ENCODE peak calls at places on chromosome X, in nine cellular contexts. One of them, this sample, is unnamed.

GRCh38 chrX:144616317-144616716 is 631.0 kb upstream of the SPANXN1 start:
- DNase-seq in mammary epithelial cell: peak
- DNase-seq in choroid plexus epithelial cell: no peak
- DNase-seq in breast epithelium: no peak
- DNase-seq in esophagus muscularis mucosa: no peak
- DNase-seq in mesothelial cell of epicardium: no peak
- DNase-seq in AG10803: no peak
- DNase-seq in colonic mucosa: no peak
- DNase-seq in testis: no peak
- DNase-seq in this sample: no peak

GRCh38 chrX:8254386-8254785 is 83.3 kb upstream of the VCX2 start:
- DNase-seq in mammary epithelial cell: no peak
- DNase-seq in esophagus muscularis mucosa: no peak
- DNase-seq in mesothelial cell of epicardium: no peak
- DNase-seq in choroid plexus epithelial cell: no peak
- DNase-seq in testis: no peak
- DNase-seq in breast epithelium: no peak
- DNase-seq in colonic mucosa: no peak
- DNase-seq in AG10803: no peak
- DNase-seq in this sample: no peak

GRCh38 chrX:45191820-45192409 is 8.8 kb downstream of the DIPK2B start:
- DNase-seq in mammary epithelial cell: no peak
- DNase-seq in colonic mucosa: no peak
- DNase-seq in testis: peak
- DNase-seq in AG10803: no peak
- DNase-seq in breast epithelium: no peak
- DNase-seq in choroid plexus epithelial cell: no peak
- DNase-seq in esophagus muscularis mucosa: no peak
- DNase-seq in mesothelial cell of epicardium: no peak
- DNase-seq in this sample: no peak

GRCh38 chrX:39652336-39652735 is 445.4 kb downstream of the BCOR start:
- DNase-seq in mammary epithelial cell: no peak
- DNase-seq in choroid plexus epithelial cell: peak
- DNase-seq in AG10803: no peak
- DNase-seq in esophagus muscularis mucosa: no peak
- DNase-seq in breast epithelium: no peak
- DNase-seq in testis: no peak
- DNase-seq in colonic mucosa: peak
- DNase-seq in mesothelial cell of epicardium: no peak
- DNase-seq in this sample: no peak

GRCh38 chrX:133437356-133437755 is 22.1 kb upstream of the GPC4 start:
- DNase-seq in testis: no peak
- DNase-seq in mammary epithelial cell: no peak
- DNase-seq in breast epithelium: no peak
- DNase-seq in esophagus muscularis mucosa: no peak
- DNase-seq in colonic mucosa: no peak
- DNase-seq in mesothelial cell of epicardium: no peak
- DNase-seq in AG10803: no peak
- DNase-seq in choroid plexus epithelial cell: no peak
- DNase-seq in this sample: no peak

GRCh38 chrX:63275127-63275526 is 76.0 kb downstream of the SPIN4 start:
- DNase-seq in breast epithelium: no peak
- DNase-seq in choroid plexus epithelial cell: peak
- DNase-seq in mammary epithelial cell: peak
- DNase-seq in colonic mucosa: peak
- DNase-seq in mesothelial cell of epicardium: no peak
- DNase-seq in AG10803: peak
- DNase-seq in esophagus muscularis mucosa: no peak
- DNase-seq in testis: peak
- DNase-seq in this sample: no peak

GRCh38 chrX:153948002-153948466 is 3.6 kb upstream of the RENBP start:
- DNase-seq in choroid plexus epithelial cell: no peak
- DNase-seq in esophagus muscularis mucosa: no peak
- DNase-seq in colonic mucosa: no peak
- DNase-seq in mesothelial cell of epicardium: no peak
- DNase-seq in breast epithelium: no peak
- DNase-seq in testis: no peak
- DNase-seq in AG10803: no peak
- DNase-seq in mammary epithelial cell: no peak
- DNase-seq in this sample: no peak

GRCh38 chrX:123961268-123962005 is at the start of gene STAG2:
- DNase-seq in choroid plexus epithelial cell: peak
- DNase-seq in esophagus muscularis mucosa: peak
- DNase-seq in mesothelial cell of epicardium: peak
- DNase-seq in AG10803: peak
- DNase-seq in breast epithelium: peak
- DNase-seq in colonic mucosa: peak
- DNase-seq in testis: peak
- DNase-seq in mammary epithelial cell: peak
- DNase-seq in this sample: peak

GRCh38 chrX:127621780-127622179 is 430.4 kb downstream of the ACTRT1 start:
- DNase-seq in esophagus muscularis mucosa: no peak
- DNase-seq in mammary epithelial cell: no peak
- DNase-seq in AG10803: no peak
- DNase-seq in colonic mucosa: no peak
- DNase-seq in mesothelial cell of epicardium: no peak
- DNase-seq in breast epithelium: no peak
- DNase-seq in testis: no peak
- DNase-seq in choroid plexus epithelial cell: no peak
- DNase-seq in this sample: no peak

GRCh38 chrX:97616883-97617510 is 733.3 kb downstream of the RPA4 start:
- DNase-seq in mesothelial cell of epicardium: no peak
- DNase-seq in colonic mucosa: no peak
- DNase-seq in AG10803: peak
- DNase-seq in mammary epithelial cell: peak
- DNase-seq in esophagus muscularis mucosa: no peak
- DNase-seq in choroid plexus epithelial cell: peak
- DNase-seq in breast epithelium: no peak
- DNase-seq in testis: no peak
- DNase-seq in this sample: no peak

GRCh38 chrX:131827935-131828334 is 195.2 kb upstream of the STK26 start:
- DNase-seq in testis: no peak
- DNase-seq in mammary epithelial cell: no peak
- DNase-seq in mesothelial cell of epicardium: no peak
- DNase-seq in breast epithelium: no peak
- DNase-seq in esophagus muscularis mucosa: no peak
- DNase-seq in AG10803: no peak
- DNase-seq in colonic mucosa: no peak
- DNase-seq in choroid plexus epithelial cell: peak
- DNase-seq in this sample: no peak

GRCh38 chrX:130393451-130394074 is 8.1 kb upstream of the GPR119 start:
- DNase-seq in choroid plexus epithelial cell: peak
- DNase-seq in esophagus muscularis mucosa: no peak
- DNase-seq in testis: peak
- DNase-seq in colonic mucosa: peak
- DNase-seq in mesothelial cell of epicardium: no peak
- DNase-seq in AG10803: peak
- DNase-seq in mammary epithelial cell: peak
- DNase-seq in breast epithelium: peak
- DNase-seq in this sample: no peak

DNA sequence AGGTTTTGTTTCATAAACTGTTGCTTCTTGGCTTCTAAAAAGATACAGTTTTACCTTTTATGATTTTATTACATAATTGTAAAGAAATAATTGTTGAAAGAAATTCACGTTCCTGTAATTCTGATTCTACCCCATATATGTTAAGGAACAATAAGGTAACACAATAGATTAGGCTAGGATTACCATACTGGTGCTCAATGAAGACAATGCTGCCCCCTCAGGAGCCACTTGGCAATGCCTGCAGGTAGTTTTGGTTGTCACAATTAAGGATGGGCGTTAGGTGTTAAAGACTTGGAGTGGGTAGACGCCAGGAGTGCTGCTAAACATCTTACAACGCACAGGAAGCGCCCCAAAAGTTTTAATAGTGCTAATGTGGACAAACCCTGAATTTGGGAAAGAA is 133.2 kb downstream of the NLGN4X start:
- DNase-seq in breast epithelium: no peak
- DNase-seq in AG10803: no peak
- DNase-seq in colonic mucosa: no peak
- DNase-seq in mammary epithelial cell: no peak
- DNase-seq in testis: no peak
- DNase-seq in esophagus muscularis mucosa: no peak
- DNase-seq in choroid plexus epithelial cell: no peak
- DNase-seq in mesothelial cell of epicardium: no peak
- DNase-seq in this sample: no peak
- TF ChIP-seq CTCF in breast epithelium: no peak
- TF ChIP-seq CTCF in AG10803: no peak
- TF ChIP-seq CTCF in colonic mucosa: no peak
- TF ChIP-seq CTCF in mammary epithelial cell: peak
- TF ChIP-seq CTCF in testis: no peak
- TF ChIP-seq CTCF in esophagus muscularis mucosa: no peak
- TF ChIP-seq CTCF in choroid plexus epithelial cell: no peak
- TF ChIP-seq CTCF in mesothelial cell of epicardium: no peak
- TF ChIP-seq CTCF in this sample: peak

DNA sequence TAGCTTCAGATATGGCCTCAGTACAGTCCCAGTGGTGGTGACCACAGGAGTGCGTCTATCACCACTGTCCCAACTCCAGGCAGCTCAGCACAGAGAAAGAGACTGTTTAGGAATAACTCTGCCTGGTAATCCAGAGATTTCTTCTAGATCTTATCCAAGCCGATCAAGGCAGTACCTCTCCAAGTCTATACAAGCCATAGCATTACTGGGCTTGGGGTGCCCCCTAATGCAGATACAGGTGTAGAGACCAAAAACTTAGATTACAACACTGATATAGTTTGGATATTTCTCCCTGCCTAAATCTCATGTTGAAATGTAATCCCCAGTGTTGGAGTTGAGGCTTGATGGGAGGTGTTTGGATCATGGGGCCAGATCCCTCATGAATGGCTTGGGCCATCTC is 100.9 kb downstream of the PTCHD1 start:
- DNase-seq in mammary epithelial cell: no peak
- DNase-seq in breast epithelium: no peak
- DNase-seq in mesothelial cell of epicardium: no peak
- DNase-seq in esophagus muscularis mucosa: no peak
- DNase-seq in AG10803: no peak
- DNase-seq in testis: no peak
- DNase-seq in choroid plexus epithelial cell: no peak
- DNase-seq in colonic mucosa: no peak
- DNase-seq in this sample: no peak
- TF ChIP-seq CTCF in mammary epithelial cell: no peak
- TF ChIP-seq CTCF in breast epithelium: no peak
- TF ChIP-seq CTCF in mesothelial cell of epicardium: no peak
- TF ChIP-seq CTCF in esophagus muscularis mucosa: no peak
- TF ChIP-seq CTCF in AG10803: no peak
- TF ChIP-seq CTCF in testis: no peak
- TF ChIP-seq CTCF in choroid plexus epithelial cell: no peak
- TF ChIP-seq CTCF in colonic mucosa: no peak
- TF ChIP-seq CTCF in this sample: peak

GRCh38 chrX:37712458-37712857 is 26.9 kb downstream of the XK start:
- DNase-seq in AG10803: no peak
- DNase-seq in mammary epithelial cell: peak
- DNase-seq in choroid plexus epithelial cell: peak
- DNase-seq in breast epithelium: no peak
- DNase-seq in mesothelial cell of epicardium: no peak
- DNase-seq in colonic mucosa: no peak
- DNase-seq in testis: no peak
- DNase-seq in esophagus muscularis mucosa: no peak
- DNase-seq in this sample: no peak

GRCh38 chrX:37717708-37718107 is 32.1 kb downstream of the XK start:
- DNase-seq in colonic mucosa: no peak
- DNase-seq in AG10803: no peak
- DNase-seq in esophagus muscularis mucosa: no peak
- DNase-seq in breast epithelium: no peak
- DNase-seq in mesothelial cell of epicardium: no peak
- DNase-seq in mammary epithelial cell: no peak
- DNase-seq in testis: no peak
- DNase-seq in choroid plexus epithelial cell: no peak
- DNase-seq in this sample: no peak

GRCh38 chrX:37714479-37714878 is 28.9 kb downstream of the XK start:
- DNase-seq in mammary epithelial cell: no peak
- DNase-seq in testis: no peak
- DNase-seq in colonic mucosa: no peak
- DNase-seq in mesothelial cell of epicardium: no peak
- DNase-seq in AG10803: no peak
- DNase-seq in breast epithelium: no peak
- DNase-seq in esophagus muscularis mucosa: no peak
- DNase-seq in choroid plexus epithelial cell: no peak
- DNase-seq in this sample: no peak

GRCh38 chrX:37711991-37712390 is 26.4 kb downstream of the XK start:
- DNase-seq in breast epithelium: no peak
- DNase-seq in esophagus muscularis mucosa: no peak
- DNase-seq in colonic mucosa: no peak
- DNase-seq in mesothelial cell of epicardium: no peak
- DNase-seq in choroid plexus epithelial cell: no peak
- DNase-seq in mammary epithelial cell: no peak
- DNase-seq in AG10803: no peak
- DNase-seq in testis: no peak
- DNase-seq in this sample: no peak

GRCh38 chrX:37716502-37717068 is 31.0 kb downstream of the XK start:
- DNase-seq in AG10803: no peak
- DNase-seq in esophagus muscularis mucosa: no peak
- DNase-seq in mesothelial cell of epicardium: no peak
- DNase-seq in mammary epithelial cell: no peak
- DNase-seq in choroid plexus epithelial cell: no peak
- DNase-seq in breast epithelium: no peak
- DNase-seq in colonic mucosa: no peak
- DNase-seq in testis: no peak
- DNase-seq in this sample: no peak
- TF ChIP-seq CTCF in AG10803: no peak
- TF ChIP-seq CTCF in esophagus muscularis mucosa: no peak
- TF ChIP-seq CTCF in mesothelial cell of epicardium: no peak
- TF ChIP-seq CTCF in mammary epithelial cell: no peak
- TF ChIP-seq CTCF in choroid plexus epithelial cell: no peak
- TF ChIP-seq CTCF in breast epithelium: no peak
- TF ChIP-seq CTCF in colonic mucosa: no peak
- TF ChIP-seq CTCF in testis: no peak
- TF ChIP-seq CTCF in this sample: no peak

GRCh38 chrX:22128961-22129360 is 96.8 kb downstream of the PHEX start:
- DNase-seq in colonic mucosa: no peak
- DNase-seq in breast epithelium: no peak
- DNase-seq in mammary epithelial cell: peak
- DNase-seq in mesothelial cell of epicardium: no peak
- DNase-seq in choroid plexus epithelial cell: no peak
- DNase-seq in testis: no peak
- DNase-seq in esophagus muscularis mucosa: no peak
- DNase-seq in AG10803: no peak
- DNase-seq in this sample: no peak

GRCh38 chrX:22122510-22122909 is 90.4 kb downstream of the PHEX start:
- DNase-seq in mammary epithelial cell: peak
- DNase-seq in breast epithelium: no peak
- DNase-seq in AG10803: peak
- DNase-seq in mesothelial cell of epicardium: no peak
- DNase-seq in colonic mucosa: no peak
- DNase-seq in choroid plexus epithelial cell: peak
- DNase-seq in testis: no peak
- DNase-seq in esophagus muscularis mucosa: no peak
- DNase-seq in this sample: no peak

GRCh38 chrX:22126311-22126710 is 94.2 kb downstream of the PHEX start:
- DNase-seq in mammary epithelial cell: no peak
- DNase-seq in AG10803: no peak
- DNase-seq in esophagus muscularis mucosa: no peak
- DNase-seq in testis: no peak
- DNase-seq in mesothelial cell of epicardium: no peak
- DNase-seq in colonic mucosa: no peak
- DNase-seq in breast epithelium: no peak
- DNase-seq in choroid plexus epithelial cell: peak
- DNase-seq in this sample: no peak

GRCh38 chrX:22121161-22121560 is 89.0 kb downstream of the PHEX start:
- DNase-seq in AG10803: no peak
- DNase-seq in colonic mucosa: no peak
- DNase-seq in choroid plexus epithelial cell: no peak
- DNase-seq in breast epithelium: no peak
- DNase-seq in testis: no peak
- DNase-seq in mesothelial cell of epicardium: no peak
- DNase-seq in esophagus muscularis mucosa: no peak
- DNase-seq in mammary epithelial cell: no peak
- DNase-seq in this sample: no peak

GRCh38 chrX:22124098-22124497 is 92.0 kb downstream of the PHEX start:
- DNase-seq in colonic mucosa: no peak
- DNase-seq in mesothelial cell of epicardium: no peak
- DNase-seq in AG10803: no peak
- DNase-seq in breast epithelium: no peak
- DNase-seq in choroid plexus epithelial cell: no peak
- DNase-seq in testis: no peak
- DNase-seq in esophagus muscularis mucosa: no peak
- DNase-seq in mammary epithelial cell: peak
- DNase-seq in this sample: no peak
- TF ChIP-seq CTCF in colonic mucosa: no peak
- TF ChIP-seq CTCF in mesothelial cell of epicardium: no peak
- TF ChIP-seq CTCF in AG10803: no peak
- TF ChIP-seq CTCF in breast epithelium: no peak
- TF ChIP-seq CTCF in choroid plexus epithelial cell: no peak
- TF ChIP-seq CTCF in testis: no peak
- TF ChIP-seq CTCF in esophagus muscularis mucosa: no peak
- TF ChIP-seq CTCF in mammary epithelial cell: no peak
- TF ChIP-seq CTCF in this sample: no peak

This sample was measured in type B pancreatic cell.